ENCODE peak calls at places on chromosomes 7 and 10, in nine cellular contexts. V is HCT116, O is sigmoid colon, X is breast epithelium, Y is IMR-90, Q is gastrocnemius medialis, K is prostate gland, U is body of pancreas, C is uterus. S is an unnamed sample. For H3K27me3, the result is how much of the 10 kb centered on the place peaks cover.

GRCh38 chr10:94423627-94424026 is 21.3 kb downstream of the TBC1D12 start:
- DNase-seq in K (no peak), X (no peak), Y (peak), Q (no peak), O (no peak), C (no peak), V (no peak), U (no peak), S (no peak)

GRCh38 chr7:9324513-9324912 is 891.1 kb downstream of the NXPH1 start:
- DNase-seq in X (no peak), K (no peak), V (no peak), C (no peak), Q (no peak), Y (no peak), O (no peak), U (no peak), S (no peak)

GRCh38 chr7:47490501-47491265 is 91.2 kb downstream of the TNS3 start:
- DNase-seq in X (no peak), Q (no peak), K (no peak), U (no peak), V (no peak), Y (no peak), C (no peak), O (peak), S (no peak)

GRCh38 chr10:23525406-23525805 is 86.5 kb downstream of the OTUD1 start:
- DNase-seq in C (no peak), Q (no peak), X (no peak), V (no peak), O (no peak), Y (peak), K (peak), U (peak), S (no peak)

GRCh38 chr10:58806970-58807630 is 294.4 kb downstream of the BICC1 start:
- DNase-seq in V (no peak), X (no peak), K (no peak), C (no peak), O (no peak), Q (no peak), Y (no peak), U (no peak), S (no peak)

GRCh38 chr7:149777551-149778326 is 4.4 kb upstream of the ZNF467 start:
- DNase-seq in U (no peak), Y (no peak), O (no peak), X (no peak), K (no peak), V (no peak), Q (no peak), C (no peak), S (no peak)

GRCh38 chr7:27189560-27190283 is 4.7 kb upstream of the HOXA11 start:
- DNase-seq in O (no peak), V (no peak), Q (no peak), U (peak), K (peak), X (peak), Y (no peak), C (no peak), S (peak)

GRCh38 chr7:134789967-134790685 is 10.7 kb downstream of the CALD1 start:
- DNase-seq in C (peak), Y (peak), K (no peak), U (no peak), X (no peak), V (no peak), O (peak), Q (no peak), S (no peak)

GRCh38 chr10:58436071-58436470 is 50.9 kb downstream of the TFAM start:
- DNase-seq in U (peak), O (no peak), C (no peak), V (peak), X (no peak), Y (no peak), K (no peak), Q (no peak), S (no peak)

GRCh38 chr10:31605846-31606543 is 287.0 kb downstream of the ZEB1 start:
- DNase-seq in C (peak), X (no peak), Q (no peak), V (no peak), Y (no peak), O (no peak), K (no peak), U (no peak), S (no peak)

GRCh38 chr10:5775705-5776104 is 37.5 kb downstream of the GDI2 start:
- DNase-seq in Y (no peak), C (no peak), U (no peak), O (no peak), K (no peak), V (no peak), X (no peak), Q (no peak), S (no peak)

GRCh38 chr7:90596745-90597526 is 815 bp downstream of the CDK14 start:
- DNase-seq in C (no peak), Q (no peak), V (no peak), K (no peak), O (no peak), Y (peak), U (no peak), X (no peak), S (no peak)

GRCh38 chr7:90595801-90596683 is at the start of gene CDK14:
- DNase-seq in C (peak), Q (peak), K (peak), Y (peak), X (peak), U (peak), V (peak), O (peak), S (peak)

GRCh38 chr7:90593205-90593604 is 2.9 kb upstream of the CDK14 start:
- DNase-seq in O (no peak), K (no peak), Q (no peak), X (no peak), Y (no peak), V (no peak), U (no peak), C (no peak), S (no peak)

GRCh38 chr7:90595341-90595800 is 750 bp upstream of the CDK14 start:
- DNase-seq in K (no peak), U (no peak), Y (peak), X (no peak), V (no peak), Q (no peak), C (no peak), O (no peak), S (no peak)

DNA sequence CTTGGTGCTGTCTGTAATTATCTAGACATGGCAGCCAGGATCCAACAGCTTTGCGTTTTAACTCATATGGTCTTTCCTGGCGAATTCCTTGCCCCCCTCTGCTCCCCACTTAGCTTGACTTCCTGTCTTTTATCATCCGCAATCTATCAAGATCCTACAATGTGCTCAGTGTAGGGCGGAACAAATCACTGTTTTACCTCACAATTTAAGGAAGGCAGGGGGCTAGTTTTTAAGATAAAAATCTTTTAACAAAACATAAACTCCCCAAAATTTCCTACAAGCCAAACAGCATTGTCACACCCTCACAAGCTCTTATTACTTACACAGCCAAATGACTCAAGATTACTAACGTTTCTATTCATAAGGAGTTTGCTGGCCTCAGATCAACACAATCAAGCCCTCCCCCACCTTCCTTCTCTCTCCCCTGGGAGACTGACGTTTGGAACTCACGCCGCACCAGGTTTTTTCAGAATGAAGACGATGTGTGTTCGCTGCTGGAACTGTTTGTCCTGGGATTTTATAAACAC is 1.3 kb upstream of the CDK14 start:
- DNase-seq in U (peak), X (no peak), V (no peak), O (peak), Y (peak), C (peak), K (no peak), Q (peak), S (no peak)
- H3K27ac ChIP-seq in U (peak), X (peak), V (no peak), O (peak), Y (no peak), C (peak), K (peak), Q (peak), S (peak)

DNA sequence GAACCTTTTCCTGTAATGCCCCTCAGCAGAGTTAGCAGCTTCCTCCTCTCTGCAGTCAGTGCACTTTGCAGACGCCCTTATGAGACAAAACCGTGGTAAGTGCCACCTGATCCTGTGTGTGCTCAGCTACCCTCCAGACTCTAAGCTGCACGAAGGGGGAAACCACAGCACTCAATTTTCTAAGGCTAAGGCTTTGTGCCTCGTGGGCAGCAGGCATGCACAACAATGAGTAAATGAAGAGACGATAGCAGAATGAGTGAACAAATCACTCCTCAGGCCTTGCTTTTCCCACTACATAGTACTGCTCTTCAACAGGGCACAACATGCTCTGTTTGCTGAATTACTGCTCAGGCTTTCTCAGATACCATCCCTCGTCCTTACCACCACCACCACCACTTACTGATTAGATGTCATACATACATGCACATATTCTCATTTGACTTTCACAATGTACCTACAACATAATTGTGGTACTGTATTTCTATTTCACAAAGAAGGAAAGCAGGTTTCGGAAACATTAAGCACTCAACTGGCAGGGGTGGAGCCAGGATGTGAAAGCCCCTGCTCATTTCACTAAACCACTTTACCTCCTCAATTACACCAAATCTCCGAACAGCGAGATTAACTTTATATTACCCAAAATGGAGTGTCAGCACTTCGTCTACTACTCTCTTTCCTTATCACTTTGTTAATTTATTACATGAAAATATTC is 85.4 kb downstream of the ICA1 start:
- DNase-seq in C (no peak), V (no peak), Q (no peak), O (no peak), K (no peak), Y (no peak), U (no peak), X (no peak), S (no peak)
- TF ChIP-seq POLR2A in C (no peak), V (no peak), Q (no peak), O (no peak), K (no peak), Y (no peak), U (no peak), X (no peak), S (no peak)

GRCh38 chr10:93063217-93063976 is 2.8 kb downstream of the CYP26C1 start:
- DNase-seq in Q (no peak), U (no peak), X (no peak), O (no peak), Y (no peak), C (no peak), V (no peak), K (no peak), S (no peak)

GRCh38 chr10:93059975-93060886 is at the start of gene CYP26C1:
- DNase-seq in Q (no peak), U (no peak), O (no peak), X (no peak), K (no peak), V (no peak), Y (no peak), C (no peak), S (no peak)

GRCh38 chr10:93060887-93061593 is 442 bp downstream of the CYP26C1 start:
- DNase-seq in X (no peak), U (no peak), Q (no peak), V (no peak), Y (no peak), K (no peak), C (no peak), O (no peak), S (no peak)

GRCh38 chr10:93062499-93063216 is 2.1 kb downstream of the CYP26C1 start:
- DNase-seq in X (no peak), K (no peak), Q (no peak), C (no peak), O (no peak), V (no peak), U (no peak), Y (peak), S (no peak)

GRCh38 chr10:93061594-93062498 is 1.2 kb downstream of the CYP26C1 start:
- DNase-seq in X (no peak), Q (no peak), K (no peak), O (no peak), U (no peak), Y (peak), C (no peak), V (no peak), S (no peak)
- H3K27me3 ChIP-seq in X (under half), Q (under half), K (under half), O (half or more), U (under half), Y (half or more), C (under half), V (under half), S (half or more)

DNA sequence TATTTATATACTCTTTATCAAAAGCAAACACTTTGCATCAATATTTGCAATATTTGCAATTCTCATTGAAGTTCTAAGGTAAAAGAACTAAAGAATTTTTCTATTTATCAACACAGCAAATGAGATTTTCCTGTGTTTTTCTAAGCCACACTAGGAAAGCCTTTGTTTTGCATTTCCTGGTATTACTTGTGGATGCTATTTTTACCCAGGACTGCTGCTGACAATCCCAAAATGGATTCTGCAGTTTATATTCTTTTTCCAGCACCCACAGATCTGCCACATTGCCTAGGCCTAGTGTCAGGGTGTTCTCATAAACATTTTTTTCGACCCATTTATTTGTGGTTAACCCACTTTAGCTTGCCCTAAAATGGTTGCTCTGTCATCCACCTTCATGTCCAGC is 25.9 kb downstream of the LRRC17 start:
- DNase-seq in O (no peak), X (no peak), Y (no peak), C (no peak), Q (no peak), U (no peak), V (no peak), K (no peak), S (no peak)
- H3K27ac ChIP-seq in O (peak), X (peak), Y (no peak), C (no peak), Q (peak), U (no peak), V (no peak), K (no peak), S (no peak)

S was measured in suprapubic skin.